ENCODE peak calls at places on chromosome X, in six cellular contexts. T, Y, B, Q, C and K are unnamed samples.

GRCh38 chrX:151227637-151228036 is 51.3 kb downstream of the GPR50 start:
- DNase-seq in T (no peak), Q (no peak), Y (no peak), B (no peak), C (no peak), K (no peak)

GRCh38 chrX:19388064-19388679 is 44.4 kb downstream of the PDHA1 start:
- DNase-seq in B (no peak), Y (no peak), C (no peak), Q (no peak), T (no peak), K (no peak)

GRCh38 chrX:68808686-68809357 is 20.0 kb upstream of the EFNB1 start:
- DNase-seq in Y (no peak), B (peak), C (peak), Q (peak), T (no peak), K (no peak)

GRCh38 chrX:29231800-29232199 is 644.6 kb downstream of the IL1RAPL1 start:
- DNase-seq in B (no peak), Y (no peak), T (no peak), C (peak), Q (no peak), K (no peak)

GRCh38 chrX:119622356-119623232 is 16.4 kb upstream of the NKRF start:
- DNase-seq in C (peak), Y (no peak), B (no peak), Q (peak), T (no peak), K (no peak)

GRCh38 chrX:42366181-42366580 is 411.8 kb downstream of the PPP1R2C start:
- DNase-seq in Y (no peak), T (no peak), Q (no peak), B (no peak), C (no peak), K (no peak)

GRCh38 chrX:84175943-84176342 is 12.1 kb downstream of the RPS6KA6 start:
- DNase-seq in C (no peak), Y (no peak), T (no peak), B (no peak), Q (no peak), K (no peak)

GRCh38 chrX:14356401-14356800 is 172.9 kb upstream of the GLRA2 start:
- DNase-seq in Y (no peak), T (no peak), C (peak), Q (no peak), B (no peak), K (no peak)

GRCh38 chrX:118756111-118756510 is 28.7 kb downstream of the IL13RA1 start:
- DNase-seq in Y (no peak), C (peak), Q (no peak), T (no peak), B (no peak), K (no peak)

GRCh38 chrX:45850197-45850774 is 649.6 kb upstream of the DIPK2B start:
- DNase-seq in B (peak), Q (no peak), T (no peak), Y (no peak), C (no peak), K (no peak)

GRCh38 chrX:133185938-133186337 is 32.2 kb downstream of the TFDP3 start:
- DNase-seq in Q (no peak), T (no peak), Y (no peak), C (no peak), B (no peak), K (no peak)

GRCh38 chrX:132127748-132128147 is at the start of gene FRMD7:
- DNase-seq in Q (no peak), T (no peak), B (no peak), C (no peak), Y (no peak), K (no peak)

GRCh38 chrX:147899715-147900114 is 12.0 kb upstream of the FMR1 start:
- DNase-seq in Q (no peak), Y (no peak), C (no peak), B (no peak), T (no peak), K (no peak)

GRCh38 chrX:10077425-10078188 is 79.2 kb upstream of the CLCN4 start:
- DNase-seq in Y (no peak), Q (no peak), C (peak), T (no peak), B (no peak), K (no peak)

GRCh38 chrX:118117069-118117405 is 427 bp upstream of the KLHL13 start:
- DNase-seq in B (peak), T (peak), Q (no peak), C (no peak), Y (peak), K (no peak)

GRCh38 chrX:120310861-120311631 is at the start of gene TMEM255A:
- DNase-seq in Q (no peak), T (peak), C (no peak), Y (no peak), B (no peak), K (no peak)

GRCh38 chrX:118216086-118216485 is 99.5 kb upstream of the KLHL13 start:
- DNase-seq in Y (no peak), C (no peak), Q (no peak), T (no peak), B (no peak), K (no peak)

GRCh38 chrX:132375941-132376340 is 112.9 kb downstream of the MBNL3 start:
- DNase-seq in C (peak), Q (no peak), T (no peak), Y (no peak), B (no peak), K (no peak)

GRCh38 chrX:39762266-39762841 is 335.4 kb downstream of the BCOR start:
- DNase-seq in T (no peak), Y (no peak), Q (no peak), C (peak), B (no peak), K (no peak)

GRCh38 chrX:39477438-39478120 is 620.2 kb downstream of the BCOR start:
- DNase-seq in Y (no peak), T (peak), B (no peak), C (no peak), Q (peak), K (peak)

GRCh38 chrX:111181883-111182400 is 86.0 kb downstream of the PAK3 start:
- DNase-seq in Y (no peak), T (no peak), B (no peak), Q (no peak), C (no peak), K (no peak)

GRCh38 chrX:1397441-1397840 is 5.5 kb upstream of the SLC25A6 start:
- DNase-seq in T (peak), Y (no peak), Q (no peak), C (no peak), B (no peak), K (no peak)

GRCh38 chrX:150035531-150035930 is 97.2 kb upstream of the EOLA2 start:
- DNase-seq in Y (no peak), T (no peak), B (no peak), Q (no peak), C (peak), K (no peak)

DNA sequence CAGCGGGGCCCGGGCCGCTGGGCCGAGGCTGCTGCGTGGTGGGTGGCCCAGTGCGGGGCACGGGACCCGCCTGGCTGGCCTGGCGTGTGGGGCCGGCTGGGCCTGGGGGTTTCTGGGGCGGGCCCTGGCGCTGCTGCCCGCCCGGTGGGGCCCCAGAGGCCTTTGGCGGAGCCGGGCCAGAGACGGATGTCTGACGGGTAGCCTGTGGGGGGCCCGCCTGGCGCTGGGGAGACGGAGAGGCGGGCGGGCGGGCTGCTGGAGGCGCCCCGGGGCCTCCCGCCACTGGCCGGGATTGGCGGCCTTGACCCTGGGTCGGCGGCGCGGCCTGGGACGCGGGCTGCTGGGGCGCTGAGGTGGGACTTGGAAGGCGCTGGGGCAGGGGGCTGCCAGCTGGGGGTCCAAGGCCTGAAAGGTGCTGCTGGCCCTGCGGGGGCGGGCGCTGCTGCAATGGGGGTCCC is 8.1 kb upstream of the TIMP1 start:
- DNase-seq in T (no peak), Y (no peak), C (no peak), Q (no peak), B (no peak), K (no peak)
- H3K4me3 ChIP-seq in T (peak), Y (peak), C (no peak), Q (peak), B (no peak), K (no peak)

GRCh38 chrX:76109654-76110053 is 63.2 kb upstream of the PBDC1 start:
- DNase-seq in B (no peak), Y (no peak), Q (no peak), T (no peak), C (no peak), K (no peak)
- TF ChIP-seq CTCF in B (no peak), Y (no peak), Q (no peak), T (no peak), C (no peak), K (no peak)

GRCh38 chrX:66625525-66625924 is 13.4 kb downstream of the EDA2R start:
- DNase-seq in T (no peak), C (no peak), Q (no peak), B (no peak), Y (no peak), K (no peak)
- H3K4me3 ChIP-seq in T (no peak), C (no peak), Q (no peak), B (no peak), Y (no peak), K (no peak)

GRCh38 chrX:50725310-50725709 is 88.7 kb downstream of the SHROOM4 start:
- DNase-seq in B (no peak), C (no peak), Q (no peak), T (no peak), Y (no peak), K (no peak)
- TF ChIP-seq CTCF in B (no peak), C (no peak), Q (no peak), T (no peak), Y (no peak), K (no peak)

DNA sequence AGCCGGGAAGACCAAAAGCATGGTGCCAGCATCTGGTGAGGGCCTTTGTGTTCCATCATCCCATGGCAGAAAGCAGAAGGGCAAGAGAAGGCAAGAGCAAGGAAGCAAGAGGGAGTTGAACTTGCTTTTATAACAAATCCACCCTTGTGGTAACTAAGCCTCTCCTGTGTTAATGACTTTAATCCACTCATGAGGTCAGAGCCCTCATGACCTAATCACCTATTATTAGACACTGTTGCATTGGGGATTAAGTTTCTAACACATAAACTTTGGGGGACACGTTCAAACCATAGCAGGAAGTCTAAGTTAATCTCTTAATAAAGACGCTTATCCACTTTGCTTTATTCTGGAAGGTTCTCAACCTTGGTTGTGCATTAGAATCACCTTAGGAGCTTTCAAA is 12.5 kb upstream of the PCYT1B start:
- DNase-seq in Y (no peak), C (no peak), B (no peak), Q (no peak), T (no peak), K (no peak)
- H3K4me3 ChIP-seq in Y (no peak), C (no peak), B (no peak), Q (no peak), T (no peak), K (no peak)

GRCh38 chrX:130082244-130083106 is 27.8 kb downstream of the ELF4 start:
- DNase-seq in C (no peak), B (no peak), Y (no peak), T (peak), Q (peak), K (peak)
- TF ChIP-seq CTCF in C (peak), B (no peak), Y (peak), T (peak), Q (peak), K (no peak)

GRCh38 chrX:140586951-140587350 is 82.1 kb upstream of the SOX3 start:
- DNase-seq in C (no peak), Q (no peak), B (no peak), Y (no peak), T (no peak), K (no peak)
- H3K4me3 ChIP-seq in C (no peak), Q (no peak), B (no peak), Y (no peak), T (no peak), K (no peak)

GRCh38 chrX:3244955-3245354 is 101.5 kb downstream of the MXRA5 start:
- DNase-seq in C (peak), T (no peak), Y (no peak), B (peak), Q (no peak), K (no peak)
- TF ChIP-seq CTCF in C (peak), T (no peak), Y (no peak), B (peak), Q (peak), K (no peak)